ENCODE peak calls at places on chromosome 19, in six cellular contexts. T, L, H, M, W and B are unnamed samples. For H3K9me3, the result is how much of the 10 kb centered on the place peaks cover.

GRCh38 chr19:7013678-7014077 is 7.6 kb downstream of the MBD3L2B start:
- DNase-seq in W (no peak), L (no peak), T (no peak), M (no peak), H (no peak), B (no peak)

GRCh38 chr19:29318581-29318980 is 105.6 kb upstream of the UQCRFS1 start:
- DNase-seq in T (no peak), W (no peak), H (peak), M (no peak), L (no peak), B (no peak)

GRCh38 chr19:44748426-44749254 is at the start of gene BCL3:
- DNase-seq in T (peak), M (no peak), L (peak), W (peak), H (peak), B (peak)

GRCh38 chr19:16470541-16470910 is 1.2 kb downstream of the EPS15L1 start:
- DNase-seq in H (no peak), L (no peak), W (no peak), T (no peak), M (no peak), B (no peak)

GRCh38 chr19:49613374-49613773 is 22.4 kb downstream of the PRR12 start:
- DNase-seq in T (no peak), M (peak), L (no peak), W (peak), H (no peak), B (no peak)

GRCh38 chr19:28358604-28359003 is 854.3 kb downstream of the UQCRFS1 start:
- DNase-seq in H (no peak), L (peak), M (no peak), W (no peak), T (no peak), B (no peak)

GRCh38 chr19:18939922-18940775 is 868 bp downstream of the HOMER3 start:
- DNase-seq in H (peak), T (peak), W (peak), L (peak), M (peak), B (peak)

GRCh38 chr19:10686661-10687517 is 14.3 kb upstream of the QTRT1 start:
- DNase-seq in T (peak), H (no peak), W (peak), L (no peak), M (no peak), B (no peak)

GRCh38 chr19:53612762-53613526 is 18.9 kb upstream of the DPRX start:
- DNase-seq in W (no peak), T (no peak), H (no peak), M (no peak), L (peak), B (no peak)

GRCh38 chr19:4704317-4704673 is 19.3 kb downstream of the DPP9 start:
- DNase-seq in H (peak), M (no peak), W (peak), T (no peak), L (no peak), B (no peak)

GRCh38 chr19:10587022-10587838 is at the start of gene AP1M2:
- DNase-seq in M (no peak), T (no peak), H (peak), L (no peak), W (no peak), B (no peak)

GRCh38 chr19:4474504-4475136 is 2.5 kb downstream of the HDGFL2 start:
- DNase-seq in M (peak), W (no peak), T (no peak), H (no peak), L (peak), B (no peak)

GRCh38 chr19:6126335-6126974 is 9.0 kb upstream of the ACSBG2 start:
- DNase-seq in W (no peak), H (no peak), M (peak), L (peak), T (no peak), B (no peak)

GRCh38 chr19:10998045-10998533 is 37.3 kb downstream of the SMARCA4 start:
- DNase-seq in L (no peak), W (peak), M (no peak), T (no peak), H (no peak), B (no peak)

GRCh38 chr19:14467816-14468215 is 7.3 kb downstream of the PTGER1 start:
- DNase-seq in W (no peak), M (no peak), T (no peak), L (no peak), H (no peak), B (no peak)
- TF ChIP-seq CTCF in W (no peak), M (peak), T (no peak), L (no peak), H (no peak), B (no peak)

DNA sequence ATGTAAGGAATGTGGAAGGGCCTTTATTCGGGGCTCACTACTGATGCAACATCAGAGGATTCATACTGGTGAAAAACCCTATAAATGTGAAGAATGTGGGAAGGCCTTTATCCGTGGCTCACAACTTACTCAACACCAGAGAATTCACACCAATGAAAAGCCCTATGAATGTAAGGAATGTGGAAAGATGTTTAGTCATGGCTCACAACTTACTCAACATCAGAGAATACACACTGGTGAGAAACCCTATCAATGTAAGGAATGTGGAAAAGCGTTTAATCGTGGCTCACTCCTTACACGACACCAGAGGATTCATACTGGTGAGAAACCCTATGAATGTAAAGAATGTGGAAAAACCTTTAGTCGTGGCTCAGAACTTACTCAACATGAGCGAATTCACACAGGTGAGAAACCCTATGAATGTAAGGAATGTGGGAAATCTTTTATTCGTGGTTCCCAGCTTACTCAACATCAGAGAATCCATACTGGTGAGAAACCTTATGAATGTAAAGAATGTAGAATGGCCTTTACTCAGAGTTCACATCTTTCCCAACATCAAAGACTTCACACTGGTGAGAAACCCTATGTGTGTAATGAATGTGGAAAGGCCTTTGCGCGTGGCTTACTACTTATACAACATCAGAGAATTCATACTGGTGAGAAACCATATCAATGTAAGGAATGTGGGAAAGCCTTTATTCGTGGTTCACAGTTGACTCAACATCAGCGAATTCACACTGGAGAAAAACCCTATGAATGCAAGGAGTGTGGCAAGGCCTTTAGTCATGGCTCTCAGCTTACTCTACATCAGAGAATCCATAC is 44.3 kb downstream of the ZNF585A start:
- DNase-seq in H (no peak), W (no peak), T (no peak), M (no peak), L (no peak), B (no peak)
- H3K9me3 ChIP-seq in H (half or more), W (half or more), T (under half), M (half or more), L (half or more), B (half or more)

DNA sequence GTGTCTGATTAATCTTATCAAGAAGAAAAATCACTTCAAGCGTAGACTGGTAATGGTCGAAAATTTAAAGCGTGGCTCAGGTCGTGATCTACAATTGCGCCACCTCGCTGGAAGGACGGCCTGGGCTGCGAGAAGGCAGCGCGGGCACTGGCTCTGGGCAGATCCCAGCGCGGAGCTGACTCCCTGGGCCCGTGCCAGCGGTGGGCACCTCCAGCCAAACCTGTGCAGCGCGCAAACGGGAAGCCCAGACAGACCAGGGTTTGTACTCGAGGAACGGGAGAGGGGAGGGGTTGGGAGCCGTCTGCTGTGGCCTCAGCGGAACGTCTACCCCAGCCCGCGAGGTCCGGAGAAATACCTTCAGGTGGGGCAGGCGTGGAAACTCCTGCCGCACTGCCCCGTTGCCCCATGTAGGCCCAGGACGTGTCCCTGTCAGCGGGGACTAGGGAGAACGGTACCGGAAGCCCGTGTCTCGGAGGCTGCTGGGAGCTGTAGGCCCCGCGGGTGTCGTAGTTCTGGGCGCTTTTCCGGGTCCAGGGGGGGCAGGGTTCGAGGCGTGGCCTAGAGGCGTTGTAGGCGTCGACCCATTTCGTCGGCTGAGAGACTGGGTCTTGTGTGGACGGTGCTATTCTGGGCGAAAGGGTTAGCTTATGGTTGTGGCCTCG is 21.1 kb downstream of the ZNF274 start:
- DNase-seq in L (no peak), M (no peak), H (no peak), T (no peak), W (no peak), B (no peak)
- H3K4me3 ChIP-seq in L (no peak), M (no peak), H (no peak), T (no peak), W (no peak), B (no peak)

DNA sequence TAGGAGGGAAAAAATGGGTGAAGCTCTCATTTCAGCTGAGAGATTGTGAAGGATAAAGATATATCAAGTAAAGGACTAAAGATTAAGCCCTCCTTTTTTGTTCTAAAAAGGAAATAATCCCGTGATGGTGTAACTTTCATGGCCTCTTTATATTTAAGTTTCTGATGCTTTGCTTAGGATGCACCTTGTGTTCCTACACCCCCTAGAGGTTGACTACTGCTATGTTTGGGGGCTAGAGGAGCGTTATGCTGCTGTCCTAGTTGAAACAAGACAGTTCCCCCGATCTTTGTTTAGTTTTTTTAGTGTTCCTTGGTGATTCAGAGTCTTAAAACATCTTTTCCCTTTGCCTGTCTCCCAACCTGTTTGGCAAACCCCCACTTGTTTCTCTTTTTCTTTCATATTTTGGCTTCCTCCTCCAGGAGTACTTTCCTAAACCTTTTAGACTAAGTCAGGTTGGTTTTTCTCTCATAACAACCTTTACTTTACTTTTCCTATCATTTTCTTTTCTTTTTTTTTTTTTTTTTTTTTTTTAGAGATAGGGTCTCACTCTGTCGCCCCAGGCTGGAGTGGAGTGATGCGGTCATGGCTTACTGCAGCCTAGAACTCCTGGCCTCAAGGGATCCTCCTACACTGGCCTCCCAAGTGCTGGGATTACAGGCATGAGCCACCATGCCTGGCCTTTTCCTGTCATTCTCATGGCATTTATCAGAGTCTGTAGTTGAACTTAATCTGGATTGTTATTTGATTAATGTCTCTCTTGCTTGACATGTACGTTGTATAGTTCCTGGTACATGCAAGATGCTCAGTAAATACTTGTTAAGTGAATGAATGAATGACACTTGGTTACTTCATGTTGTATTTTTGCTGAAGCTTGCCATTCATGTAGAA is 2.8 kb downstream of the UBA2 start:
- DNase-seq in T (no peak), L (peak), H (no peak), M (peak), W (no peak), B (no peak)
- TF ChIP-seq CTCF in T (peak), L (peak), H (peak), M (peak), W (peak), B (peak)

GRCh38 chr19:34766386-34766785 is 6.6 kb downstream of the ZNF599 start:
- DNase-seq in M (no peak), W (no peak), L (no peak), T (no peak), H (no peak), B (no peak)
- H3K9me3 ChIP-seq in M (half or more), W (under half), L (under half), T (under half), H (under half), B (under half)

DNA sequence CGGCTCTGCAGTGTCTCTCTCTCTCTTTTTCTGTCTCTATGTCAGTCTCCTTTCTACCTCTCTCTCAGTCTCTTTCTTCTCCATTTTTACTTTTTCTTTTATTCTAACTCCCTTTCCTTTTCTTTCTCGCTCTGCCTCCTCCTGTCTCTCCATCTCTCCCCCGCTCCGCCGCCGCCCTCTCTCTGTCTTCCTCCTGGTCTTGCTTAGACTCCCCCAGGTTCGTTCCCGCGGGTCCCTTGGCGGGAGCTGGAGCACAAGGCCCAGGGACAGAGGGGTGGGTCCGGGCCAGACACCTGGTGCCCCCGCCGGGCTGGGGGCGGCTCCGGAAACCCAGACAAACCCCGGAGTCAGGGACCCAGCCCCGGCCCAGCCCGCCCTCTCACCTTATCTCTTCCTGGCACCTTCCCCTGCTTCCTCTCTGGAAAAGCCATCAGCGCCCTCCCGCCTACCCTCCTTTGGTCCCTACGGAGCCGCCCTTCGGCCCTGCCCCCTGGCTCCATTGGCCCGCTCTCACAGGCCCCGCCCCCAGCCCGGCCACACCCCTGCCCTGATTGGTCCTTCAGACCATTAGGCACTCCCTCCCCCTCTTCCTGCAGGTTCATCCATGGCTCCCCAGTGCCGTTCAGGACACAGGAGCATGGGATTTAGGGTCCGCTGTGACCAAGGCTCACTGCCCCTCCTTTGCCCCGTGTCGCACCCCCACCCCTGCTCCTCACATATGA is 15.4 kb upstream of the NOP53 start:
- DNase-seq in T (peak), H (peak), M (peak), W (peak), L (peak), B (peak)
- H3K4me3 ChIP-seq in T (peak), H (peak), M (peak), W (peak), L (peak), B (peak)

GRCh38 chr19:55504252-55504603 is 16.0 kb downstream of the SSC5D start:
- DNase-seq in H (no peak), L (no peak), T (no peak), M (no peak), W (no peak), B (no peak)
- TF ChIP-seq CTCF in H (no peak), L (no peak), T (peak), M (no peak), W (no peak), B (no peak)